ENCODE peak calls at places on chromosomes 6 and 20, in six cellular contexts. L, Z, A, O, E and Q are unnamed samples.

GRCh38 chr6:143507358-143508145 is 4.0 kb downstream of the FUCA2 start:
- DNase-seq in L (no peak), Z (no peak), A (no peak), O (no peak), E (no peak), Q (peak)

GRCh38 chr20:41142914-41143313 is 5.6 kb downstream of the PLCG1 start:
- DNase-seq in L (no peak), Z (no peak), A (no peak), O (no peak), E (no peak), Q (no peak)

GRCh38 chr6:150867117-150867516 is 1.6 kb downstream of the MTHFD1L start:
- DNase-seq in L (no peak), Z (no peak), A (no peak), O (peak), E (no peak), Q (no peak)

GRCh38 chr6:111644893-111645430 is 39.3 kb upstream of the TRAF3IP2 start:
- DNase-seq in L (no peak), Z (no peak), A (no peak), O (no peak), E (no peak), Q (no peak)

GRCh38 chr6:3769610-3770009 is 18.1 kb upstream of the PXDC1 start:
- DNase-seq in L (no peak), Z (no peak), A (no peak), O (no peak), E (no peak), Q (no peak)

GRCh38 chr6:98633886-98634285 is 200.5 kb upstream of the POU3F2 start:
- DNase-seq in L (no peak), Z (no peak), A (no peak), O (no peak), E (no peak), Q (no peak)

GRCh38 chr6:125357515-125358256 is 55.9 kb upstream of the HDDC2 start:
- DNase-seq in L (no peak), Z (no peak), A (no peak), O (no peak), E (no peak), Q (no peak)

GRCh38 chr6:150293423-150294280 is 75.2 kb upstream of the IYD start:
- DNase-seq in L (no peak), Z (no peak), A (no peak), O (no peak), E (no peak), Q (no peak)

GRCh38 chr6:145929037-145929633 is 35.0 kb downstream of the SHPRH start:
- DNase-seq in L (no peak), Z (no peak), A (peak), O (no peak), E (no peak), Q (no peak)

GRCh38 chr6:33700391-33701050 is 11.0 kb downstream of the UQCC2 start:
- DNase-seq in L (peak), Z (peak), A (no peak), O (peak), E (peak), Q (no peak)

GRCh38 chr6:97778290-97779038 is 495.4 kb upstream of the MMS22L start:
- DNase-seq in L (no peak), Z (no peak), A (no peak), O (peak), E (no peak), Q (no peak)

GRCh38 chr6:127119361-127120108 is 1.1 kb downstream of the RSPO3 start:
- DNase-seq in L (no peak), Z (no peak), A (no peak), O (peak), E (peak), Q (no peak)

GRCh38 chr6:63306446-63306845 is 13.3 kb downstream of the LGSN start:
- DNase-seq in L (no peak), Z (no peak), A (no peak), O (no peak), E (no peak), Q (no peak)

GRCh38 chr6:118810420-118811027 is 83.4 kb upstream of the ASF1A start:
- DNase-seq in L (no peak), Z (no peak), A (no peak), O (no peak), E (no peak), Q (no peak)

GRCh38 chr20:53608456-53609413 is 15.1 kb upstream of the ZNF217 start:
- DNase-seq in L (no peak), Z (peak), A (no peak), O (peak), E (peak), Q (no peak)

GRCh38 chr6:21804941-21805610 is 211.5 kb downstream of the SOX4 start:
- DNase-seq in L (no peak), Z (no peak), A (no peak), O (no peak), E (no peak), Q (no peak)

GRCh38 chr20:24701668-24702067 is 232.2 kb downstream of the SYNDIG1 start:
- DNase-seq in L (no peak), Z (no peak), A (no peak), O (no peak), E (no peak), Q (no peak)

GRCh38 chr20:63087872-63088680 is 81.3 kb upstream of the BHLHE23 start:
- DNase-seq in L (no peak), Z (no peak), A (no peak), O (no peak), E (peak), Q (no peak)

GRCh38 chr6:112663705-112664104 is 316.6 kb downstream of the RFPL4B start:
- DNase-seq in L (no peak), Z (no peak), A (no peak), O (no peak), E (no peak), Q (no peak)

GRCh38 chr6:118344014-118344670 is 204.0 kb upstream of the PLN start:
- DNase-seq in L (no peak), Z (no peak), A (no peak), O (no peak), E (no peak), Q (no peak)

GRCh38 chr20:42191140-42191860 is 573.1 kb upstream of the CHD6 start:
- DNase-seq in L (no peak), Z (no peak), A (no peak), O (peak), E (no peak), Q (no peak)

GRCh38 chr6:142737368-142738060 is 207.5 kb downstream of the HIVEP2 start:
- DNase-seq in L (no peak), Z (no peak), A (no peak), O (peak), E (no peak), Q (no peak)

GRCh38 chr20:844473-845225 is 11.1 kb downstream of the FAM110A start:
- DNase-seq in L (peak), Z (peak), A (peak), O (peak), E (peak), Q (peak)

GRCh38 chr20:50373674-50374286 is 136.4 kb upstream of the PTPN1 start:
- DNase-seq in L (no peak), Z (no peak), A (no peak), O (no peak), E (no peak), Q (no peak)

GRCh38 chr20:46640044-46640443 is 11.2 kb downstream of the SLC13A3 start:
- DNase-seq in L (no peak), Z (no peak), A (no peak), O (peak), E (no peak), Q (no peak)

GRCh38 chr6:12592634-12593033 is 123.9 kb upstream of the PHACTR1 start:
- DNase-seq in L (no peak), Z (no peak), A (no peak), O (peak), E (no peak), Q (no peak)

GRCh38 chr6:121857551-121857950 is 422.1 kb downstream of the GJA1 start:
- DNase-seq in L (no peak), Z (no peak), A (no peak), O (peak), E (no peak), Q (no peak)

GRCh38 chr6:169621311-169621710 is 80.5 kb downstream of the WDR27 start:
- DNase-seq in L (no peak), Z (no peak), A (no peak), O (no peak), E (no peak), Q (no peak)

GRCh38 chr6:168026925-168027324 is 29.5 kb downstream of the KIF25 start:
- DNase-seq in L (no peak), Z (no peak), A (no peak), O (no peak), E (no peak), Q (no peak)

GRCh38 chr20:45095753-45096371 is 5.1 kb downstream of the KCNS1 start:
- DNase-seq in L (peak), Z (peak), A (peak), O (peak), E (no peak), Q (peak)

GRCh38 chr20:36153754-36154695 is 515 bp upstream of the EPB41L1 start:
- DNase-seq in L (peak), Z (peak), A (peak), O (peak), E (peak), Q (no peak)

GRCh38 chr6:165858571-165858970 is 195.5 kb upstream of the PDE10A start:
- DNase-seq in L (no peak), Z (no peak), A (no peak), O (no peak), E (no peak), Q (no peak)

GRCh38 chr20:2899243-2899642 is 26.0 kb downstream of the PTPRA start:
- DNase-seq in L (no peak), Z (no peak), A (no peak), O (no peak), E (no peak), Q (no peak)

GRCh38 chr6:14871196-14871595 is 374.7 kb upstream of the JARID2 start:
- DNase-seq in L (no peak), Z (no peak), A (no peak), O (no peak), E (peak), Q (no peak)